ENCODE peak calls at places on chromosome 5, in seven cellular contexts. P is right cardiac atrium, A is left ventricle myocardium inferior, Z is body of pancreas, O is mesendoderm, D is psoas muscle, G is left lung. E is an unnamed sample.

GRCh38 chr5:55289808-55290207 is 17.7 kb downstream of the DHX29 start:
- DNase-seq in Z (no peak), G (no peak), P (no peak), D (no peak), O (no peak), A (no peak), E (no peak)

GRCh38 chr5:131114754-131115153 is 50.3 kb downstream of the HINT1 start:
- DNase-seq in G (no peak), Z (no peak), A (no peak), D (no peak), O (no peak), P (no peak), E (peak; percentile 65)

GRCh38 chr5:141476132-141476909 is 555 bp downstream of the PCDHGC3 start:
- DNase-seq in A (peak; percentile 64), D (peak; percentile 84), G (no peak), O (peak; percentile 56), P (peak; percentile 69), Z (peak; percentile 70), E (peak; percentile 65)

GRCh38 chr5:81019748-81020147 is 59.6 kb downstream of the RASGRF2 start:
- DNase-seq in P (no peak), Z (no peak), D (no peak), O (no peak), A (no peak), G (no peak), E (no peak)

GRCh38 chr5:73436535-73437125 is 11.9 kb downstream of the FOXD1 start:
- DNase-seq in G (no peak), Z (no peak), O (peak; percentile 37), A (no peak), P (peak; percentile 16), D (no peak), E (no peak)

GRCh38 chr5:42648910-42649309 is 107.7 kb upstream of the CCDC152 start:
- DNase-seq in A (no peak), Z (no peak), P (no peak), D (no peak), O (no peak), G (no peak), E (no peak)

GRCh38 chr5:123425444-123425843 is 2.2 kb upstream of the CEP120 start:
- DNase-seq in O (no peak), G (no peak), Z (no peak), D (no peak), P (no peak), A (no peak), E (no peak)

GRCh38 chr5:132455614-132456115 is 34.9 kb downstream of the IRF1 start:
- DNase-seq in Z (no peak), A (no peak), D (no peak), P (no peak), O (no peak), G (no peak), E (no peak)

GRCh38 chr5:81631124-81631523 is 119.8 kb downstream of the SSBP2 start:
- DNase-seq in D (no peak), G (no peak), O (no peak), P (no peak), Z (no peak), A (no peak), E (no peak)

GRCh38 chr5:142364251-142365145 is 39.7 kb upstream of the SPRY4 start:
- DNase-seq in P (peak; percentile 34), D (peak; percentile 69), A (peak; percentile 68), G (no peak), O (peak; percentile 53), Z (peak; percentile 19), E (no peak)

GRCh38 chr5:113384787-113385186 is 50.0 kb downstream of the TSSK1B start:
- DNase-seq in P (no peak), G (no peak), O (no peak), A (no peak), Z (no peak), D (no peak), E (no peak)

GRCh38 chr5:139652788-139653241 is 4.7 kb downstream of the CXXC5 start:
- DNase-seq in G (no peak), A (peak; percentile 14), Z (no peak), O (no peak), P (no peak), D (peak; percentile 49), E (peak; percentile 38)

GRCh38 chr5:43839218-43839617 is 236.2 kb downstream of the NNT start:
- DNase-seq in A (no peak), G (no peak), Z (no peak), P (no peak), D (no peak), O (no peak), E (no peak)

GRCh38 chr5:107275333-107275732 is 395.4 kb downstream of the EFNA5 start:
- DNase-seq in G (no peak), Z (no peak), O (no peak), D (no peak), A (no peak), P (no peak), E (no peak)

GRCh38 chr5:154519375-154519774 is 41.3 kb upstream of the HAND1 start:
- DNase-seq in Z (no peak), O (no peak), P (no peak), D (no peak), G (no peak), A (no peak), E (no peak)

GRCh38 chr5:435961-436640 is 6.9 kb upstream of the EXOC3 start:
- DNase-seq in A (no peak), P (no peak), Z (no peak), D (peak; percentile 45), G (peak; percentile 20), O (peak; percentile 29), E (peak; percentile 38)

GRCh38 chr5:163580516-163580915 is 75.1 kb downstream of the MAT2B start:
- DNase-seq in D (no peak), G (no peak), Z (no peak), O (no peak), A (no peak), P (no peak), E (peak; percentile 82)

GRCh38 chr5:143054480-143054941 is 284.3 kb downstream of the ARHGAP26 start:
- DNase-seq in P (no peak), D (no peak), A (no peak), O (no peak), G (no peak), Z (peak; percentile 26), E (peak; percentile 56)

GRCh38 chr5:134845335-134845851 is 375 bp upstream of the C5orf24 start:
- DNase-seq in P (no peak), Z (no peak), G (no peak), O (peak; percentile 4), D (no peak), A (no peak), E (no peak)

GRCh38 chr5:72634444-72634843 is 127.2 kb upstream of the ZNF366 start:
- DNase-seq in D (no peak), O (no peak), G (no peak), A (no peak), Z (no peak), P (no peak), E (no peak)

GRCh38 chr5:73987915-73988314 is 361.9 kb downstream of the ARHGEF28 start:
- DNase-seq in P (no peak), D (no peak), A (no peak), O (no peak), Z (no peak), G (no peak), E (no peak)

GRCh38 chr5:161745392-161745791 is 59.9 kb downstream of the GABRA6 start:
- DNase-seq in D (no peak), A (no peak), Z (no peak), G (no peak), O (no peak), P (no peak), E (no peak)
- H3K4me1 ChIP-seq in D (no peaks in the 10 kb centered on the region), A (no peaks in the 10 kb centered on the region), Z (no peaks in the 10 kb centered on the region), G (no peaks in the 10 kb centered on the region), O (no peaks in the 10 kb centered on the region), P (no peaks in the 10 kb centered on the region), E (no peaks in the 10 kb centered on the region)

GRCh38 chr5:149210229-149210628 is 61.4 kb upstream of the AFAP1L1 start:
- DNase-seq in P (no peak), G (no peak), D (no peak), Z (no peak), A (no peak), O (peak; percentile 25), E (no peak)

GRCh38 chr5:149205625-149206523 is 64.6 kb downstream of the ABLIM3 start:
- DNase-seq in A (peak; percentile 29), D (peak; percentile 82), P (peak; percentile 82), Z (peak; percentile 33), G (peak; percentile 59), O (no peak), E (peak; percentile 19)

GRCh38 chr5:149210968-149211495 is 60.6 kb upstream of the AFAP1L1 start:
- DNase-seq in P (no peak), O (peak; percentile 58), A (no peak), D (no peak), G (no peak), Z (no peak), E (no peak)

GRCh38 chr5:149206524-149207141 is 65.0 kb upstream of the AFAP1L1 start:
- DNase-seq in Z (no peak), G (no peak), P (peak; percentile 61), O (no peak), A (no peak), D (no peak), E (no peak)

DNA sequence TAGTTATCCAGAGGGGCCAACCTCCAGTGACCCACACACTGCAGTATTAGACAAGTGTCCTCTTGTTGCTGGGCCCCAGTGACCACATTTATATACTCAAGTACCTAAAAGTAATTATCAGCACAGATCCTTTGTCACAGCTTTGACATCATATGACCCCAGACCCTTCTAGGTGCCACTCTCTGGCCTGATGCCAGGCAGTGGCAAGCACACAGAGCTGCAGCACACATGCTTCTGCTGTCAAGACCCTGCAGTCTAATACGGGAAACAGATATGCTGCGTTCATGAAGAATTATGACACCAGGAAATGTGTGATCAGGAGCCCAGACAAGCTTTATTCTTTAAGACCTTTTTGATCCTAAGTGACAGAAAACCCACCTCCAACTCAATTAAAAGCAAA is 63.8 kb upstream of the AFAP1L1 start:
- DNase-seq in O (no peak), D (no peak), P (no peak), Z (no peak), A (no peak), G (no peak), E (no peak)
- H3K4me1 ChIP-seq in O (peaks cover 2% of the 10 kb centered on the region), D (peaks cover 14% of the 10 kb centered on the region), P (peaks cover 31% of the 10 kb centered on the region), Z (no peaks in the 10 kb centered on the region), A (peaks cover 72% of the 10 kb centered on the region), G (peaks cover 5% of the 10 kb centered on the region), E (no peaks in the 10 kb centered on the region)

GRCh38 chr5:128427901-128428300 is 110.1 kb downstream of the FBN2 start:
- DNase-seq in O (no peak), P (no peak), D (no peak), A (no peak), G (no peak), Z (no peak), E (no peak)
- H3K4me1 ChIP-seq in O (no peaks in the 10 kb centered on the region), P (no peaks in the 10 kb centered on the region), D (no peaks in the 10 kb centered on the region), A (peaks cover 7% of the 10 kb centered on the region), G (no peaks in the 10 kb centered on the region), Z (no peaks in the 10 kb centered on the region), E (no peaks in the 10 kb centered on the region)

GRCh38 chr5:176629317-176629852 is 949 bp downstream of the SNCB start:
- DNase-seq in Z (no peak), A (no peak), P (no peak), G (no peak), O (no peak), D (no peak), E (no peak)

GRCh38 chr5:176625966-176626875 is 4.1 kb downstream of the SNCB start:
- DNase-seq in G (no peak), D (no peak), O (no peak), A (no peak), P (no peak), Z (no peak), E (peak; percentile 74)

GRCh38 chr5:176626876-176627236 is 3.5 kb downstream of the SNCB start:
- DNase-seq in D (no peak), O (no peak), G (no peak), P (no peak), Z (no peak), A (no peak), E (no peak)

GRCh38 chr5:176628406-176629228 is 1.7 kb downstream of the SNCB start:
- DNase-seq in P (no peak), D (no peak), G (no peak), O (no peak), Z (no peak), A (no peak), E (no peak)

GRCh38 chr5:176627582-176627981 is 2.8 kb downstream of the SNCB start:
- DNase-seq in D (no peak), O (no peak), P (no peak), Z (no peak), G (no peak), A (no peak), E (no peak)
- H3K4me1 ChIP-seq in D (peaks cover 7% of the 10 kb centered on the region), O (peaks cover 3% of the 10 kb centered on the region), P (no peaks in the 10 kb centered on the region), Z (peaks cover 15% of the 10 kb centered on the region), G (peaks cover 13% of the 10 kb centered on the region), A (peaks cover 15% of the 10 kb centered on the region), E (peaks cover 12% of the 10 kb centered on the region)